ENCODE peak calls at places on chromosomes 6 and 20, in four cellular contexts. One of them, this sample, is unnamed.

GRCh38 chr20:44702776-44703175 is 12.4 kb upstream of the CCN5 start:
- DNase-seq in left lung: no peak
- DNase-seq in adipocyte: peak; percentile 79
- DNase-seq in psoas muscle: peak; percentile 92
- DNase-seq in this sample: peak; percentile 97

GRCh38 chr6:170301184-170301583 is 5.4 kb upstream of the FAM120B start:
- DNase-seq in left lung: no peak
- DNase-seq in adipocyte: no peak
- DNase-seq in psoas muscle: no peak
- DNase-seq in this sample: no peak

GRCh38 chr20:18058661-18059467 is 1.1 kb upstream of the OVOL2 start:
- DNase-seq in left lung: peak; percentile 79
- DNase-seq in adipocyte: peak; percentile 1
- DNase-seq in psoas muscle: no peak
- DNase-seq in this sample: no peak

GRCh38 chr6:124962617-124963415 is 579 bp downstream of the RNF217 start:
- DNase-seq in left lung: peak; percentile 87
- DNase-seq in adipocyte: peak; percentile 66
- DNase-seq in psoas muscle: peak; percentile 39
- DNase-seq in this sample: peak; percentile 44

GRCh38 chr6:145815875-145816274 is 1.3 kb upstream of the FBXO30 start:
- DNase-seq in left lung: no peak
- DNase-seq in adipocyte: peak; percentile 46
- DNase-seq in psoas muscle: no peak
- DNase-seq in this sample: no peak

GRCh38 chr20:5008743-5009142 is 7.4 kb upstream of the SLC23A2 start:
- DNase-seq in left lung: no peak
- DNase-seq in adipocyte: peak; percentile 17
- DNase-seq in psoas muscle: no peak
- DNase-seq in this sample: no peak

GRCh38 chr6:72348926-72349325 is 272.9 kb upstream of the KCNQ5 start:
- DNase-seq in left lung: no peak
- DNase-seq in adipocyte: peak; percentile 59
- DNase-seq in psoas muscle: no peak
- DNase-seq in this sample: no peak

GRCh38 chr20:39829255-39829654 is 859.8 kb downstream of the MAFB start:
- DNase-seq in left lung: no peak
- DNase-seq in adipocyte: peak; percentile 50
- DNase-seq in psoas muscle: no peak
- DNase-seq in this sample: no peak

DNA sequence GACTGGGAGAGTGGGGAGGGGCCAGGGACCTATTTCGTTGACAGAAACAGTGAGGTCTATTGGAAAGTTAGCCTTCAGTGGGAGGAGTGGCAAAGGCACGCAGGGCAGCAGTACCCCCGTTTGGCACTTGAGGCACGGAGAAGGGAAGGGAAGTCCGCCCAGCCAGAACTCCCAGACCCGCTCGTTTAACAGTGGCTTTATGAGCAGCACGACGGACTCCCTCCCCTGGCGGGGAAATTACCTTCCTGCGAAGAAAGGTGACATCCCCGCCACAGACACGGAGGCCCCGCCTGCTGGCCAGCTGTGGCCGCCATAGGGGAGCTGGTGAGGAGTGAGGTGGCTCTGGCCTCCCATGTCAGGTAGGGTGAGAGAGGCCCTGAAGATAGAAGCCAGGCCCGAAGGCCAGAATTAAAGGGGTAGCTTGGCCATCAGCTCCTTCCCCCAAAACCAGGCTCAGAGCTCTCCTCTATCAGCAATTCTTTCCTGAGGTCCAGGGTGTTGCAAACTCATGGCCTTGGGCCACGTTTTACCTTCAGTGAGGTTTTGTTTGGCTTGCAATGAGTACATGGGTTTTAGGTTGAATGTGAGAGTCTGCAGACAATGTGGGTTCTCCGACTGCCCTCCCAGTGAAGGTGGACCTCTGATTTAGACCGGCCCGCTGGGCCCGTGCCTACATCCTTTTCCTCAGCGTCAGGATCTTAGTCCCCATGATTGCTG is 123.7 kb downstream of the MRPL14 start:
- DNase-seq in left lung: no peak
- DNase-seq in adipocyte: no peak
- DNase-seq in psoas muscle: no peak
- DNase-seq in this sample: no peak
- H3K4me3 ChIP-seq in left lung: no peak overlapping the region
- H3K4me3 ChIP-seq in adipocyte: no peak overlapping the region
- H3K4me3 ChIP-seq in psoas muscle: peak overlapping the region; percentile 62
- H3K4me3 ChIP-seq in this sample: no peak overlapping the region

GRCh38 chr6:168427184-168427583 is 13.8 kb upstream of the SMOC2 start:
- DNase-seq in left lung: no peak
- DNase-seq in adipocyte: no peak
- DNase-seq in psoas muscle: no peak
- DNase-seq in this sample: peak; percentile 59

GRCh38 chr6:168428052-168428829 is 12.7 kb upstream of the SMOC2 start:
- DNase-seq in left lung: no peak
- DNase-seq in adipocyte: no peak
- DNase-seq in psoas muscle: no peak
- DNase-seq in this sample: no peak

GRCh38 chr6:168433898-168434297 is 7.1 kb upstream of the SMOC2 start:
- DNase-seq in left lung: no peak
- DNase-seq in adipocyte: no peak
- DNase-seq in psoas muscle: no peak
- DNase-seq in this sample: no peak

GRCh38 chr6:168428863-168429262 is 12.1 kb upstream of the SMOC2 start:
- DNase-seq in left lung: no peak
- DNase-seq in adipocyte: no peak
- DNase-seq in psoas muscle: no peak
- DNase-seq in this sample: no peak

DNA sequence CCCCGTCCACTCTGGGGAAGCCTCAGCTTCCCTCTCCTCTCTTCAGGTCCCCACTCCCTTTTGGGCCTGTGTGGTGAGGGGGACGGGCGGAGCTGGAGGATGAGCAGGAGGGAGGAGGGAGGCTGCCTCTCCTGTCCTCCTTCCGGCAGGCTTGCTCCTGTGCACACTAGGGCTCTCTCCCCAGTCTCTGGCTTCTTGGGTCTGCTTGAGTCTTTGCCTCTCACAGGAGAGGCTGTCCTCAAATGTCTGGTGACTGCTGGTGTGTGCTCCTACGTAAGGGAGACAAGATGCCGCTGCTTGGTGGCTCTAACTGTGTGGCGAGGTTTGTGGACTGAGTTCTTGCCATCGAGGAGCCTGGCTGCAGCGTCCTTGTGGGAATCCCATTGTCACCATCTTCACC is 8.8 kb upstream of the SMOC2 start:
- DNase-seq in left lung: no peak
- DNase-seq in adipocyte: no peak
- DNase-seq in psoas muscle: no peak
- DNase-seq in this sample: no peak
- H3K9me3 ChIP-seq in left lung: no peaks in the 10 kb centered on the region
- H3K9me3 ChIP-seq in adipocyte: peaks cover 3% of the 10 kb centered on the region
- H3K9me3 ChIP-seq in psoas muscle: no peaks in the 10 kb centered on the region
- H3K9me3 ChIP-seq in this sample: no peaks in the 10 kb centered on the region

GRCh38 chr20:2296545-2297351 is 947 bp downstream of the TGM3 start:
- DNase-seq in left lung: no peak
- DNase-seq in adipocyte: no peak
- DNase-seq in psoas muscle: no peak
- DNase-seq in this sample: peak; percentile 52
- H3K4me3 ChIP-seq in left lung: no peak overlapping the region
- H3K4me3 ChIP-seq in adipocyte: no peak overlapping the region
- H3K4me3 ChIP-seq in psoas muscle: no peak overlapping the region
- H3K4me3 ChIP-seq in this sample: no peak overlapping the region

DNA sequence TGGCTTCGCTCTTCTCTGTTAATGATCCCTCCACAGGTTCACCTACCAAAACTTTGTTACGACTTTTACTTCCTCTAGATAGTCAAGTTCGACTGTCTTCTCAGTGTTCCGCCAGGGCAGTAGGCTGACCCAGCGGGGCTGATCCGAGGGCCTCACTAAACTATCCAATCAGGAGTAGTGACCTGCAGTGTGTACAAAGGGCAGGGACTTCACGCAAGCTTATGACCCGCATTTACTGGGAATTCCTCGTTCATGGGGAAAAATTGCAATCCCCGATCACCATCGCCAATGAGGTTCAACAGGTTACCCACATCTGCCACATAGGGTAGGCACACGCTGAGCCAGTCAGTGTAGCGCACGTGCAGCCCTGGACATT is 771.4 kb upstream of the DEFB115 start:
- DNase-seq in left lung: no peak
- DNase-seq in adipocyte: no peak
- DNase-seq in psoas muscle: no peak
- DNase-seq in this sample: no peak
- H3K9me3 ChIP-seq in left lung: peaks cover 68% of the 10 kb centered on the region
- H3K9me3 ChIP-seq in adipocyte: peaks cover 4% of the 10 kb centered on the region
- H3K9me3 ChIP-seq in psoas muscle: no peaks in the 10 kb centered on the region
- H3K9me3 ChIP-seq in this sample: no peaks in the 10 kb centered on the region

GRCh38 chr6:35024601-35025054 is 116.5 kb downstream of the TCP11 start:
- DNase-seq in left lung: no peak
- DNase-seq in adipocyte: peak; percentile 67
- DNase-seq in psoas muscle: peak; percentile 33
- DNase-seq in this sample: peak; percentile 85

GRCh38 chr6:35021014-35021413 is 120.1 kb downstream of the TCP11 start:
- DNase-seq in left lung: no peak
- DNase-seq in adipocyte: no peak
- DNase-seq in psoas muscle: peak; percentile 41
- DNase-seq in this sample: peak; percentile 51

GRCh38 chr6:35025241-35026188 is 115.6 kb downstream of the TCP11 start:
- DNase-seq in left lung: no peak
- DNase-seq in adipocyte: peak; percentile 28
- DNase-seq in psoas muscle: no peak
- DNase-seq in this sample: no peak

GRCh38 chr6:35023091-35023490 is 118.0 kb downstream of the TCP11 start:
- DNase-seq in left lung: no peak
- DNase-seq in adipocyte: no peak
- DNase-seq in psoas muscle: no peak
- DNase-seq in this sample: no peak

DNA sequence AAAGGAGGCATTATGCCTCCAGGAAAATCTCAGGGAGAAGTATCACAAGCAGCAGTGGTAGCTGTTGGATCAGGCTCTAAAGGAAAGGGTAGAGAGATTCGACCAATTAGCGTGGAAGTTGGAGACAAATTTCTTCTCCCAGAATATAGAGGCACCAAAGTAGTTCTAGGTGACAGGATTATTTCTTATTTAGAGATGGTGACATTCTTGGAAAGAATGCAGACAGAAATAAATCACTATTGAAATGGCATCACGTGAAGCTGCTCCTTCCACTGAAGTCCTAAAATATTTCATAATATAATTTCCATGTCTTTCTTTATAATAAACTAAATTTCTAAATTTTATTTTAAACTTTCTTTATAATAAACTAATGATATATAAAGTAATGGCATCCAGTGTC is 117.5 kb downstream of the TCP11 start:
- DNase-seq in left lung: no peak
- DNase-seq in adipocyte: no peak
- DNase-seq in psoas muscle: no peak
- DNase-seq in this sample: no peak
- H3K4me3 ChIP-seq in left lung: no peak overlapping the region
- H3K4me3 ChIP-seq in adipocyte: no peak overlapping the region
- H3K4me3 ChIP-seq in psoas muscle: no peak overlapping the region
- H3K4me3 ChIP-seq in this sample: no peak overlapping the region

GRCh38 chr6:137494281-137494966 is at the start of gene OLIG3:
- DNase-seq in left lung: no peak
- DNase-seq in adipocyte: no peak
- DNase-seq in psoas muscle: no peak
- DNase-seq in this sample: no peak
- H3K9me3 ChIP-seq in left lung: no peaks in the 10 kb centered on the region
- H3K9me3 ChIP-seq in adipocyte: peaks cover 3% of the 10 kb centered on the region
- H3K9me3 ChIP-seq in psoas muscle: no peaks in the 10 kb centered on the region
- H3K9me3 ChIP-seq in this sample: no peaks in the 10 kb centered on the region

GRCh38 chr6:136922680-136922996 is 537 bp downstream of the SLC35D3 start:
- DNase-seq in left lung: no peak
- DNase-seq in adipocyte: no peak
- DNase-seq in psoas muscle: no peak
- DNase-seq in this sample: no peak

GRCh38 chr6:136921521-136921935 is 573 bp upstream of the SLC35D3 start:
- DNase-seq in left lung: peak; percentile 82
- DNase-seq in adipocyte: peak; percentile 61
- DNase-seq in psoas muscle: peak; percentile 18
- DNase-seq in this sample: no peak

GRCh38 chr6:136923954-136924291 is 1.8 kb downstream of the SLC35D3 start:
- DNase-seq in left lung: no peak
- DNase-seq in adipocyte: no peak
- DNase-seq in psoas muscle: no peak
- DNase-seq in this sample: no peak

GRCh38 chr6:136921936-136922679 is at the start of gene SLC35D3:
- DNase-seq in left lung: peak; percentile 78
- DNase-seq in adipocyte: peak; percentile 39
- DNase-seq in psoas muscle: no peak
- DNase-seq in this sample: no peak

GRCh38 chr6:136923116-136923953 is 1.2 kb downstream of the SLC35D3 start:
- DNase-seq in left lung: no peak
- DNase-seq in adipocyte: no peak
- DNase-seq in psoas muscle: no peak
- DNase-seq in this sample: no peak
- H3K4me3 ChIP-seq in left lung: no peak overlapping the region
- H3K4me3 ChIP-seq in adipocyte: no peak overlapping the region
- H3K4me3 ChIP-seq in psoas muscle: peak overlapping the region; percentile 69
- H3K4me3 ChIP-seq in this sample: no peak overlapping the region

DNA sequence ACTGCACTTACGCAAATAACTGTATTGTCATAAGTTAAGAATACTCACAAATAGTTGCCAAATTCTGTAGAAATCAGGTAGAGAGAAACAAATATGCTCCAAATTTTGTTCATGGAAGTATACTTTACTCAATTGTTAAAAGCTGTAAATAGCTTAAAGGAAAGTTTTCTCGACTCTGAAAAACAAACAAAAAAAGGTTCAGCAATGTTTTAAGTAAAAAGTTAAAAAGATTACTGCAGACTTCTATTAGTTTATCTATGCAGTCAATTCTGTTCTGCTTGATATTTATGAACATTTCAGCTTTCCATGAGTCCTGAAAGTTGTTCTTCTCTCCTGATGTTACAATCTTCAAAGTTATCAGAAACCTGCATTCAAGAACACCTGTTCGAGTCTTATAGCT is 37.5 kb upstream of the FAM8A1 start:
- DNase-seq in left lung: no peak
- DNase-seq in adipocyte: no peak
- DNase-seq in psoas muscle: no peak
- DNase-seq in this sample: no peak
- H3K9me3 ChIP-seq in left lung: peaks cover 33% of the 10 kb centered on the region
- H3K9me3 ChIP-seq in adipocyte: peaks cover 13% of the 10 kb centered on the region
- H3K9me3 ChIP-seq in psoas muscle: no peaks in the 10 kb centered on the region
- H3K9me3 ChIP-seq in this sample: peaks cover 5% of the 10 kb centered on the region

GRCh38 chr20:9838035-9838377 is 870 bp downstream of the PAK5 start:
- DNase-seq in left lung: no peak
- DNase-seq in adipocyte: no peak
- DNase-seq in psoas muscle: no peak
- DNase-seq in this sample: no peak
- H3K4me3 ChIP-seq in left lung: peak overlapping the region; percentile 21
- H3K4me3 ChIP-seq in adipocyte: no peak overlapping the region
- H3K4me3 ChIP-seq in psoas muscle: no peak overlapping the region
- H3K4me3 ChIP-seq in this sample: no peak overlapping the region

DNA sequence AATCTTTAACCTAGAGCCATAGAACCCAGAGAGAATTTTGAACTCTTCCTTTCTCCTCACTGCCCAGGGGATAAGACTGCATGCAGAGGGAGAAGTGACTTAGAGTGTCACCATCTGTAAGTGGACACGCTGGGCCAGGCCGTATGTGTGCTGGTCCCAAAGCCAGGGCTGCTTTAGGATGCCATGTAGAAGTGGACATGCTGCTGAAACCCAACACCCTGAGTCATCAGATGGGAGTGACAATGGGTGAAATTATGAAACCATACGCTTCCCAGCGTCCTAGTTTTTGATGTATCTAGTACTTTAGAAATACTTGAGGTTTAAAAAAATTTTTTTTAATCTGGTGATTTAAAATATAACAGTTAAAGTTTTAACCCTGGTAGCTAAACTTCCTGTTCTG is 191.1 kb downstream of the FNDC1 start:
- DNase-seq in left lung: no peak
- DNase-seq in adipocyte: peak; percentile 12
- DNase-seq in psoas muscle: peak; percentile 26
- DNase-seq in this sample: peak; percentile 10
- H3K9me3 ChIP-seq in left lung: no peaks in the 10 kb centered on the region
- H3K9me3 ChIP-seq in adipocyte: no peaks in the 10 kb centered on the region
- H3K9me3 ChIP-seq in psoas muscle: no peaks in the 10 kb centered on the region
- H3K9me3 ChIP-seq in this sample: no peaks in the 10 kb centered on the region

This sample was measured in MG63.